ENCODE peak calls at places on chromosomes 12 and 14, in four cellular contexts. T is GM12878, Z is K562, F is H1. B is an unnamed sample.

GRCh38 chr14:75369506-75369905 is 58.3 kb upstream of the JDP2 start:
- DNase-seq in F (no peak), T (no peak), Z (no peak), B (no peak)

GRCh38 chr14:92507174-92507768 is 6.3 kb upstream of the RIN3 start:
- DNase-seq in T (peak; percentile 65), F (no peak), Z (no peak), B (no peak)

GRCh38 chr12:29710104-29710503 is 73.6 kb downstream of the TMTC1 start:
- DNase-seq in T (no peak), Z (no peak), F (no peak), B (no peak)

GRCh38 chr14:95535226-95536021 is 574 bp downstream of the GLRX5 start:
- DNase-seq in F (no peak), T (no peak), Z (peak; percentile 32), B (no peak)

GRCh38 chr12:19444097-19444496 is 4.8 kb downstream of the AEBP2 start:
- DNase-seq in T (no peak), Z (no peak), F (peak; percentile 14), B (no peak)

GRCh38 chr12:99479149-99479548 is 168.4 kb upstream of the GARIN6 start:
- DNase-seq in F (no peak), Z (no peak), T (no peak), B (no peak)

GRCh38 chr14:38098074-38098846 is 109.4 kb upstream of the SSTR1 start:
- DNase-seq in T (no peak), F (no peak), Z (no peak), B (no peak)

GRCh38 chr12:130712346-130713065 is 3.6 kb downstream of the RIMBP2 start:
- DNase-seq in T (no peak), Z (no peak), F (no peak), B (no peak)

GRCh38 chr12:117714203-117714602 is 254.6 kb downstream of the KSR2 start:
- DNase-seq in T (no peak), Z (no peak), F (no peak), B (no peak)

GRCh38 chr12:30970559-30971202 is 44.1 kb downstream of the TSPAN11 start:
- DNase-seq in F (no peak), T (no peak), Z (no peak), B (no peak)

GRCh38 chr12:116606397-116606796 is 47.2 kb downstream of the MAP1LC3B2 start:
- DNase-seq in T (no peak), Z (no peak), F (no peak), B (no peak)

GRCh38 chr12:38124247-38125012 is 192.1 kb upstream of the ALG10B start:
- DNase-seq in F (no peak), T (no peak), Z (no peak), B (peak; percentile 89)

GRCh38 chr14:87002831-87003230 is 990.2 kb downstream of the GALC start:
- DNase-seq in Z (no peak), T (no peak), F (no peak), B (no peak)

GRCh38 chr12:50232206-50232605 is 51.1 kb downstream of the LIMA1 start:
- DNase-seq in Z (no peak), T (no peak), F (peak; percentile 0), B (no peak)

GRCh38 chr14:37034410-37035285 is 137.8 kb downstream of the SLC25A21 start:
- DNase-seq in F (no peak), Z (no peak), T (no peak), B (no peak)

GRCh38 chr12:120971299-120972180 is 6.8 kb upstream of the HNF1A start:
- DNase-seq in F (no peak), T (peak; percentile 57), Z (peak; percentile 69), B (peak; percentile 45)

GRCh38 chr12:69101505-69101904 is 137.9 kb upstream of the CPSF6 start:
- DNase-seq in Z (no peak), T (no peak), F (no peak), B (peak; percentile 49)

GRCh38 chr12:80033457-80033856 is 65.9 kb upstream of the OTOGL start:
- DNase-seq in Z (no peak), F (no peak), T (no peak), B (no peak)

GRCh38 chr14:64423987-64424386 is 35.8 kb downstream of the MTHFD1 start:
- DNase-seq in Z (no peak), F (no peak), T (no peak), B (no peak)

GRCh38 chr12:30067156-30067555 is 283.4 kb upstream of the TMTC1 start:
- DNase-seq in F (no peak), T (no peak), Z (no peak), B (no peak)

GRCh38 chr12:29983917-29984316 is 200.2 kb upstream of the TMTC1 start:
- DNase-seq in Z (no peak), F (no peak), T (no peak), B (no peak)

GRCh38 chr12:67927231-67927630 is 62.0 kb upstream of the IFNG-AS1 start:
- DNase-seq in F (no peak), T (no peak), Z (no peak), B (no peak)

GRCh38 chr12:118064608-118065007 is 3.6 kb upstream of the WSB2 start:
- DNase-seq in F (no peak), T (no peak), Z (peak; percentile 41), B (no peak)

GRCh38 chr12:115000038-115000437 is 316.1 kb upstream of the TBX3 start:
- DNase-seq in T (peak; percentile 31), Z (no peak), F (no peak), B (peak; percentile 52)

GRCh38 chr12:116135209-116135930 is 142.1 kb downstream of the MED13L start:
- DNase-seq in T (no peak), Z (no peak), F (no peak), B (peak; percentile 28)

GRCh38 chr12:102069707-102070106 is 7.9 kb upstream of the WASHC3 start:
- DNase-seq in Z (no peak), F (no peak), T (no peak), B (no peak)

GRCh38 chr14:101174980-101175606 is 271.6 kb upstream of the RTL1 start:
- DNase-seq in Z (no peak), T (no peak), F (no peak), B (no peak)

GRCh38 chr14:70655110-70655826 is 13.6 kb downstream of the TTC9 start:
- DNase-seq in F (peak; percentile 53), Z (no peak), T (peak; percentile 88), B (no peak)

GRCh38 chr14:22843123-22843925 is 6.9 kb downstream of the MMP14 start:
- DNase-seq in Z (no peak), T (no peak), F (peak; percentile 33), B (no peak)

GRCh38 chr12:95857151-95857550 is 1.6 kb upstream of the SNRPF start:
- DNase-seq in Z (no peak), F (no peak), T (no peak), B (peak; percentile 37)

GRCh38 chr14:89212386-89213235 is 204.4 kb downstream of the FOXN3 start:
- DNase-seq in F (no peak), T (no peak), Z (no peak), B (no peak)
- TF ChIP-seq BRCA1 in F (no peak), T (no peak), Z (no peak), B (no peak)

GRCh38 chr12:122082621-122083356 is 4.2 kb downstream of the MLXIP start:
- DNase-seq in T (no peak), Z (peak; percentile 73), F (no peak), B (no peak)

GRCh38 chr12:122080149-122081107 is 1.9 kb downstream of the MLXIP start:
- DNase-seq in F (no peak), T (no peak), Z (peak; percentile 53), B (no peak)

GRCh38 chr12:122079532-122080081 is 1.1 kb downstream of the MLXIP start:
- DNase-seq in Z (no peak), F (no peak), T (no peak), B (no peak)

GRCh38 chr12:122081108-122081696 is 2.6 kb downstream of the MLXIP start:
- DNase-seq in T (no peak), Z (peak; percentile 51), F (no peak), B (no peak)

DNA sequence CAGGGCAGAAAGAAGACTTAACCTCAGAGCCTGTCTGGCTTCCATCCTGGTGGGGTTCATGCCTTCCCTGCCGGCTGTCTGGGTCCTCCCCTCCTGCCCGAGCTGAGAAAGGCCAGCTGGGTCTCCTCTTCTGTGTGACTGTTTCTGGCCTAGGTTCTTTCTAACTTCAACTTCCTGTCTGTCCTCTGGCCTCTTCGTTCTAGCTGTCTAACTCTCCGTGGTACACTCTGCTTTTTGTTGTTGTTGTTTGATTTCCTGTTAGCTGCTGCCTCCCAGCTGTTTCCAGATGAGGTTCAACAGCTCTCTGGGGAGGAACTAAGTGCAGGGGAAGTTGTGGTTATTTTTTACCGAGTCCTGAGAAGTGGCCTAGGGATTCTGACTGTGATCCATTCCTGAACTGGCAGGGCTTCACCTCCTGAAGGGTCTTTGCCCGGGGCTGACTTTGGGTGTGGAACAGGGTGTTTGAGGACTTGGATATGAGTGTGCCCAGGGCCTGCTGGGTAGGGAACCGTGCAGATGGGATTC is 3.2 kb downstream of the MLXIP start:
- DNase-seq in F (no peak), T (peak; percentile 58), Z (peak; percentile 52), B (no peak)
- TF ChIP-seq BRCA1 in F (no peak), T (no peak), Z (no peak), B (no peak)

GRCh38 chr14:103526914-103527248 is 2.1 kb upstream of the TRMT61A start:
- DNase-seq in Z (no peak), T (no peak), F (no peak), B (no peak)

GRCh38 chr14:103526247-103526913 is 2.6 kb upstream of the TRMT61A start:
- DNase-seq in F (no peak), Z (no peak), T (no peak), B (no peak)

GRCh38 chr14:103528512-103529382 is at the start of gene TRMT61A:
- DNase-seq in Z (peak; percentile 91), F (peak; percentile 83), T (no peak), B (peak; percentile 92)

GRCh38 chr14:103528158-103528511 is 861 bp upstream of the TRMT61A start:
- DNase-seq in T (no peak), F (no peak), Z (no peak), B (no peak)

DNA sequence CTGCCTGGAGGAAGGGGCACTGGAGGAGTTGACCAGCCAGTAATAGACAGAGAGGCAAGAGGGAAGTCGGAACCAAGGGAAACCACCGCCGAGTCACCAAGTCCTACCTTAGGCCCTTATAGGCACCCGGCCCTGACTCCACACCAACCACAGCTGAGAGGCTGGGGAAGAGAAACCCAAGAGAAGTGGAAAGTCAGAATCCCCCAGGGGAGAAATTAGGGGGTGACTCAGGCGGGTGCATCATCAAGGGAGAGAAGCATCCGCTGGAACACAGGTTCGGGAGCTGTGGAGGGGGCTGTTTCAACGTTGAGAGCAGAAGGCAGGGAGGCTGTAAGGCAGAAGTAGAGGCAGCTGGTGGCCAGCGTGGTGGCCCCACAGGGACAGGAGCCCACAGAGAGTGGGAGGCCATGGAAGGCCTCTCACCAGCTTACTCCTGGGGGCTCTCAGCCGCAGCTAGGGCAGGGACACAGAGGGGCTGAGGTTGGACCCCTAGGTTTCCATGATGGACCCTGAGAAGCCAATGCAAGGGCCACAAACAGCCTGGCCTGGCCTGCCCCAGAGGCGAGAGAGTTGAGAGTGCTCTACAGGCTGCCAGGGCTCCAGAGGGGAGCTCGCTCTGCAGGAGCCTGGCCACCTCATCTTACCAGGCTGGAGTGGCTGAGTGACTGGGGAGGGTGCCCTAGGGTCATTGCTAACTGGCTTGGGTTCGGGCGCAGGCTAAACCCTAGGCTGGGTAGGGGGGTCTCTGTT is 1.4 kb upstream of the TRMT61A start:
- DNase-seq in T (peak; percentile 67), Z (no peak), F (no peak), B (no peak)
- TF ChIP-seq BRCA1 in T (no peak), Z (no peak), F (no peak), B (no peak)

DNA sequence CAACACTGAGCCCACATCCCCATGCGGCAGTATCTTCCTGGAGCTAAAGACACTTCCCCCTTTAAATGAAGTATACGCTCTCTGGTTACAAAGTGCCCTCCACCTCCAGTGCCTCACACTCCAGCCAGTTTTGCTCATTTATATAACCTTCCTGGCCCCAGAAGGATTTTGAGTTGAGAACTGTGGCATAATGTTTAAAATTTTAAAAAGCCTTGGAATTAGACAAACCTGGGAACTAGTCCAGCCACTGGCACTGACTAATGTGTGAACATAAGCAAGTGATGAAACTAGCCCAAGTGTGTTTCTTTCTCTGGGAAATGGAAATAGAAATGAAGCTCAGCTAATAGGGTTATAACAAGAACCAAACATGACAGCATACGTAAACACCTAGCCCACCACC is 723.7 kb upstream of the USP15 start:
- DNase-seq in F (no peak), T (no peak), Z (no peak), B (no peak)
- TF ChIP-seq BRCA1 in F (no peak), T (no peak), Z (no peak), B (no peak)

B was measured in HepG2.